ENCODE peak calls at places on chromosomes 12 and 14, in nine cellular contexts. One of them, this sample, is unnamed.
A peak's percentile ranks its signal among the peaks of the same experiment; 100 is the strongest.

GRCh38 chr12:117680311-117680710 is 288.5 kb downstream of the KSR2 start:
- DNase-seq in A549: no peak
- DNase-seq in H9: no peak
- DNase-seq in hepatocyte: no peak
- DNase-seq in CD4-positive, alpha-beta memory T cell: no peak
- DNase-seq in cardiac muscle cell: no peak
- DNase-seq in mesenchymal stem cell: peak; percentile 52
- DNase-seq in suprapubic skin: no peak
- DNase-seq in Caco-2: no peak
- DNase-seq in this sample: no peak

GRCh38 chr12:46443594-46444263 is 71.2 kb upstream of the SLC38A2 start:
- DNase-seq in A549: no peak
- DNase-seq in H9: no peak
- DNase-seq in hepatocyte: no peak
- DNase-seq in CD4-positive, alpha-beta memory T cell: no peak
- DNase-seq in cardiac muscle cell: no peak
- DNase-seq in mesenchymal stem cell: no peak
- DNase-seq in suprapubic skin: no peak
- DNase-seq in Caco-2: no peak
- DNase-seq in this sample: no peak

GRCh38 chr14:24426912-24427536 is 2.4 kb downstream of the CBLN3 start:
- DNase-seq in A549: no peak
- DNase-seq in H9: peak; percentile 77
- DNase-seq in hepatocyte: peak; percentile 79
- DNase-seq in CD4-positive, alpha-beta memory T cell: no peak
- DNase-seq in cardiac muscle cell: no peak
- DNase-seq in mesenchymal stem cell: no peak
- DNase-seq in suprapubic skin: no peak
- DNase-seq in Caco-2: peak; percentile 75
- DNase-seq in this sample: no peak

GRCh38 chr12:47316609-47317049 is 236.9 kb upstream of the AMIGO2 start:
- DNase-seq in A549: peak; percentile 65
- DNase-seq in H9: no peak
- DNase-seq in hepatocyte: no peak
- DNase-seq in CD4-positive, alpha-beta memory T cell: no peak
- DNase-seq in cardiac muscle cell: no peak
- DNase-seq in mesenchymal stem cell: no peak
- DNase-seq in suprapubic skin: no peak
- DNase-seq in Caco-2: no peak
- DNase-seq in this sample: no peak

GRCh38 chr14:92880851-92881250 is 42.1 kb upstream of the CHGA start:
- DNase-seq in A549: peak; percentile 37
- DNase-seq in H9: peak; percentile 69
- DNase-seq in hepatocyte: peak; percentile 43
- DNase-seq in CD4-positive, alpha-beta memory T cell: no peak
- DNase-seq in cardiac muscle cell: peak; percentile 43
- DNase-seq in mesenchymal stem cell: no peak
- DNase-seq in suprapubic skin: no peak
- DNase-seq in Caco-2: peak; percentile 61
- DNase-seq in this sample: no peak

GRCh38 chr12:46886541-46887041 is 60.8 kb upstream of the SLC38A4 start:
- DNase-seq in A549: no peak
- DNase-seq in H9: no peak
- DNase-seq in hepatocyte: no peak
- DNase-seq in CD4-positive, alpha-beta memory T cell: no peak
- DNase-seq in cardiac muscle cell: no peak
- DNase-seq in mesenchymal stem cell: no peak
- DNase-seq in suprapubic skin: no peak
- DNase-seq in Caco-2: no peak
- DNase-seq in this sample: no peak

GRCh38 chr12:116934908-116935698 is 24.4 kb downstream of the FBXW8 start:
- DNase-seq in A549: no peak
- DNase-seq in H9: no peak
- DNase-seq in hepatocyte: no peak
- DNase-seq in CD4-positive, alpha-beta memory T cell: no peak
- DNase-seq in cardiac muscle cell: no peak
- DNase-seq in mesenchymal stem cell: no peak
- DNase-seq in suprapubic skin: no peak
- DNase-seq in Caco-2: no peak
- DNase-seq in this sample: no peak

GRCh38 chr14:41362134-41362533 is 244.5 kb upstream of the LRFN5 start:
- DNase-seq in A549: no peak
- DNase-seq in H9: no peak
- DNase-seq in hepatocyte: no peak
- DNase-seq in CD4-positive, alpha-beta memory T cell: no peak
- DNase-seq in cardiac muscle cell: no peak
- DNase-seq in mesenchymal stem cell: peak; percentile 1
- DNase-seq in suprapubic skin: no peak
- DNase-seq in Caco-2: no peak
- DNase-seq in this sample: no peak

GRCh38 chr14:72610831-72611200 is 283.1 kb downstream of the DPF3 start:
- DNase-seq in A549: no peak
- DNase-seq in H9: peak; percentile 11
- DNase-seq in hepatocyte: no peak
- DNase-seq in CD4-positive, alpha-beta memory T cell: no peak
- DNase-seq in cardiac muscle cell: no peak
- DNase-seq in mesenchymal stem cell: no peak
- DNase-seq in suprapubic skin: peak; percentile 16
- DNase-seq in Caco-2: no peak
- DNase-seq in this sample: no peak

GRCh38 chr12:97701901-97702300 is 239.3 kb downstream of the RMST start:
- DNase-seq in A549: no peak
- DNase-seq in H9: no peak
- DNase-seq in hepatocyte: no peak
- DNase-seq in CD4-positive, alpha-beta memory T cell: no peak
- DNase-seq in cardiac muscle cell: no peak
- DNase-seq in mesenchymal stem cell: no peak
- DNase-seq in suprapubic skin: no peak
- DNase-seq in Caco-2: no peak
- DNase-seq in this sample: no peak

DNA sequence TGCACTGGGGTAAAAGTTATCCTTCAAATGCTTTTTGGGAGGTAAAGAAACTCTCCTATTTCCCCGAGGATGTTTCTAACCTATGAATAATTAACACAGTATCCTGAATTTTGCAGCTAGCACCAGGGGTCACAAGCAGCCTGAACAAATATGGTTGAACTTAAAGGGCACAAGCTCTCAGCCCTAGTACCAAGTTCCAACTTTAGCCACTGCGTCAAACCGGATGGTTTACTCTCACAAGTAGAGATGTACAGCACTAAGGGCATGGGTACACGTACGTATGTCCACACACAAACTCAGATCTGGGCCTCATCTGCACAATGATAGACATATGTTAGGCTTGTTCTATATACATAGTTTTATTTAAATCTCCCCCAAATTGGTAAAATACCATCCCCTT is 4.7 kb downstream of the CCDC88C start:
- DNase-seq in A549: no peak
- DNase-seq in H9: no peak
- DNase-seq in hepatocyte: no peak
- DNase-seq in CD4-positive, alpha-beta memory T cell: no peak
- DNase-seq in cardiac muscle cell: no peak
- DNase-seq in mesenchymal stem cell: no peak
- DNase-seq in suprapubic skin: no peak
- DNase-seq in Caco-2: no peak
- DNase-seq in this sample: no peak
- H3K4me1 ChIP-seq in A549: peaks cover 5% of the 10 kb centered on the region
- H3K4me1 ChIP-seq in H9: peaks cover 11% of the 10 kb centered on the region
- H3K4me1 ChIP-seq in hepatocyte: peaks cover 14% of the 10 kb centered on the region
- H3K4me1 ChIP-seq in CD4-positive, alpha-beta memory T cell: peaks cover 72% of the 10 kb centered on the region
- H3K4me1 ChIP-seq in cardiac muscle cell: no peaks in the 10 kb centered on the region
- H3K4me1 ChIP-seq in mesenchymal stem cell: peaks cover 13% of the 10 kb centered on the region
- H3K4me1 ChIP-seq in suprapubic skin: peaks cover 24% of the 10 kb centered on the region
- H3K4me1 ChIP-seq in Caco-2: peaks cover 30% of the 10 kb centered on the region
- H3K4me1 ChIP-seq in this sample: peaks cover 64% of the 10 kb centered on the region

GRCh38 chr12:52122904-52123303 is 43.4 kb downstream of the SMIM41 start:
- DNase-seq in A549: no peak
- DNase-seq in H9: no peak
- DNase-seq in hepatocyte: no peak
- DNase-seq in CD4-positive, alpha-beta memory T cell: no peak
- DNase-seq in cardiac muscle cell: no peak
- DNase-seq in mesenchymal stem cell: no peak
- DNase-seq in suprapubic skin: no peak
- DNase-seq in Caco-2: no peak
- DNase-seq in this sample: no peak
- H3K4me1 ChIP-seq in A549: peaks cover 5% of the 10 kb centered on the region
- H3K4me1 ChIP-seq in H9: peaks cover 40% of the 10 kb centered on the region
- H3K4me1 ChIP-seq in hepatocyte: peaks cover 12% of the 10 kb centered on the region
- H3K4me1 ChIP-seq in CD4-positive, alpha-beta memory T cell: peaks cover 5% of the 10 kb centered on the region
- H3K4me1 ChIP-seq in cardiac muscle cell: no peaks in the 10 kb centered on the region
- H3K4me1 ChIP-seq in mesenchymal stem cell: peaks cover 20% of the 10 kb centered on the region
- H3K4me1 ChIP-seq in suprapubic skin: peaks cover 59% of the 10 kb centered on the region
- H3K4me1 ChIP-seq in Caco-2: peaks cover 19% of the 10 kb centered on the region
- H3K4me1 ChIP-seq in this sample: peaks cover 6% of the 10 kb centered on the region

GRCh38 chr12:132506730-132507538 is 17.0 kb downstream of the FBRSL1 start:
- DNase-seq in A549: no peak
- DNase-seq in H9: peak; percentile 76
- DNase-seq in hepatocyte: peak; percentile 68
- DNase-seq in CD4-positive, alpha-beta memory T cell: peak; percentile 42
- DNase-seq in cardiac muscle cell: peak; percentile 58
- DNase-seq in mesenchymal stem cell: peak; percentile 66
- DNase-seq in suprapubic skin: peak; percentile 87
- DNase-seq in Caco-2: no peak
- DNase-seq in this sample: peak; percentile 73

GRCh38 chr12:132508248-132508740 is 18.3 kb downstream of the FBRSL1 start:
- DNase-seq in A549: no peak
- DNase-seq in H9: no peak
- DNase-seq in hepatocyte: no peak
- DNase-seq in CD4-positive, alpha-beta memory T cell: no peak
- DNase-seq in cardiac muscle cell: no peak
- DNase-seq in mesenchymal stem cell: no peak
- DNase-seq in suprapubic skin: no peak
- DNase-seq in Caco-2: no peak
- DNase-seq in this sample: no peak

GRCh38 chr12:132506328-132506727 is 16.4 kb downstream of the FBRSL1 start:
- DNase-seq in A549: no peak
- DNase-seq in H9: no peak
- DNase-seq in hepatocyte: no peak
- DNase-seq in CD4-positive, alpha-beta memory T cell: no peak
- DNase-seq in cardiac muscle cell: no peak
- DNase-seq in mesenchymal stem cell: no peak
- DNase-seq in suprapubic skin: no peak
- DNase-seq in Caco-2: no peak
- DNase-seq in this sample: no peak

GRCh38 chr12:132508860-132509732 is 19.1 kb downstream of the FBRSL1 start:
- DNase-seq in A549: no peak
- DNase-seq in H9: no peak
- DNase-seq in hepatocyte: no peak
- DNase-seq in CD4-positive, alpha-beta memory T cell: no peak
- DNase-seq in cardiac muscle cell: no peak
- DNase-seq in mesenchymal stem cell: no peak
- DNase-seq in suprapubic skin: no peak
- DNase-seq in Caco-2: no peak
- DNase-seq in this sample: no peak

GRCh38 chr12:132507656-132508055 is 17.7 kb downstream of the FBRSL1 start:
- DNase-seq in A549: no peak
- DNase-seq in H9: no peak
- DNase-seq in hepatocyte: no peak
- DNase-seq in CD4-positive, alpha-beta memory T cell: no peak
- DNase-seq in cardiac muscle cell: no peak
- DNase-seq in mesenchymal stem cell: no peak
- DNase-seq in suprapubic skin: no peak
- DNase-seq in Caco-2: no peak
- DNase-seq in this sample: no peak
- H3K4me1 ChIP-seq in A549: peaks cover 14% of the 10 kb centered on the region
- H3K4me1 ChIP-seq in H9: no peaks in the 10 kb centered on the region
- H3K4me1 ChIP-seq in hepatocyte: peaks cover 28% of the 10 kb centered on the region
- H3K4me1 ChIP-seq in CD4-positive, alpha-beta memory T cell: peaks cover 43% of the 10 kb centered on the region
- H3K4me1 ChIP-seq in cardiac muscle cell: peaks cover 20% of the 10 kb centered on the region
- H3K4me1 ChIP-seq in mesenchymal stem cell: peaks cover 61% of the 10 kb centered on the region
- H3K4me1 ChIP-seq in suprapubic skin: peaks cover 48% of the 10 kb centered on the region
- H3K4me1 ChIP-seq in Caco-2: no peaks in the 10 kb centered on the region
- H3K4me1 ChIP-seq in this sample: peaks cover 53% of the 10 kb centered on the region

GRCh38 chr12:27355486-27355885 is 22.9 kb downstream of the BMAL2 start:
- DNase-seq in A549: no peak
- DNase-seq in H9: no peak
- DNase-seq in hepatocyte: no peak
- DNase-seq in CD4-positive, alpha-beta memory T cell: no peak
- DNase-seq in cardiac muscle cell: no peak
- DNase-seq in mesenchymal stem cell: no peak
- DNase-seq in suprapubic skin: no peak
- DNase-seq in Caco-2: no peak
- DNase-seq in this sample: no peak
- H3K4me1 ChIP-seq in A549: no peaks in the 10 kb centered on the region
- H3K4me1 ChIP-seq in H9: no peaks in the 10 kb centered on the region
- H3K4me1 ChIP-seq in hepatocyte: no peaks in the 10 kb centered on the region
- H3K4me1 ChIP-seq in CD4-positive, alpha-beta memory T cell: no peaks in the 10 kb centered on the region
- H3K4me1 ChIP-seq in cardiac muscle cell: no peaks in the 10 kb centered on the region
- H3K4me1 ChIP-seq in mesenchymal stem cell: no peaks in the 10 kb centered on the region
- H3K4me1 ChIP-seq in suprapubic skin: peaks cover 6% of the 10 kb centered on the region
- H3K4me1 ChIP-seq in Caco-2: no peaks in the 10 kb centered on the region
- H3K4me1 ChIP-seq in this sample: no peaks in the 10 kb centered on the region

This sample was measured in CD8-positive, alpha-beta T cell.